ENCODE peak calls at places on chromosomes 11 and 22, in four cellular contexts. F, C, Y and N are unnamed samples.

GRCh38 chr11:57294225-57295131 is 30.3 kb downstream of the TNKS1BP1 start:
- DNase-seq in F (no peak), C (no peak), Y (no peak), N (no peak)

GRCh38 chr11:34948721-34949120 is 32.3 kb downstream of the PDHX start:
- DNase-seq in Y (no peak), C (no peak), F (no peak), N (no peak)

GRCh38 chr22:21978564-21979386 is 3.8 kb downstream of the TOP3B start:
- DNase-seq in C (no peak), Y (no peak), F (no peak), N (no peak)

GRCh38 chr22:40709752-40710413 is 30.6 kb downstream of the MCHR1 start:
- DNase-seq in C (no peak), F (no peak), Y (no peak), N (no peak)

GRCh38 chr11:82229346-82229745 is 504.3 kb downstream of the FAM181B start:
- DNase-seq in Y (no peak), C (no peak), F (peak), N (no peak)

GRCh38 chr22:36830601-36831000 is 13.8 kb upstream of the PVALB start:
- DNase-seq in F (no peak), C (no peak), Y (no peak), N (no peak)

GRCh38 chr11:88604255-88604654 is 266.7 kb upstream of the CTSC start:
- DNase-seq in F (no peak), C (no peak), Y (no peak), N (no peak)

GRCh38 chr11:84564180-84564866 is 1062.8 kb downstream of the DLG2 start:
- DNase-seq in Y (peak), C (peak), F (peak), N (peak)

GRCh38 chr11:114340311-114341131 is 44.3 kb downstream of the NNMT start:
- DNase-seq in C (peak), Y (peak), F (no peak), N (no peak)

GRCh38 chr22:46829140-46829891 is 66.9 kb downstream of the TBC1D22A start:
- DNase-seq in Y (no peak), C (peak), F (no peak), N (no peak)